ENCODE peak calls at places on chromosomes 1 and 21, in six cellular contexts. D, Y, J, B, P and L are unnamed samples.

GRCh38 chr1:65075123-65075976 is 72.7 kb upstream of the AK4 start:
- DNase-seq in D (peak), Y (peak), J (peak), B (peak), P (peak), L (no peak)

GRCh38 chr1:41122851-41123518 is 101.5 kb upstream of the SLFNL1 start:
- DNase-seq in D (no peak), Y (no peak), J (peak), B (peak), P (peak), L (no peak)

GRCh38 chr1:200354243-200354642 is 55.6 kb downstream of the ZNF281 start:
- DNase-seq in D (no peak), Y (no peak), J (no peak), B (peak), P (no peak), L (no peak)

GRCh38 chr1:199545780-199546179 is 481.7 kb upstream of the NR5A2 start:
- DNase-seq in D (no peak), Y (no peak), J (no peak), B (peak), P (no peak), L (no peak)

GRCh38 chr1:59743324-59744108 is 71.2 kb upstream of the HOOK1 start:
- DNase-seq in D (peak), Y (no peak), J (no peak), B (no peak), P (no peak), L (no peak)

GRCh38 chr1:18319099-18319498 is 161.6 kb upstream of the KLHDC7A start:
- DNase-seq in D (no peak), Y (no peak), J (no peak), B (no peak), P (no peak), L (no peak)

GRCh38 chr1:66239834-66240233 is 294.1 kb upstream of the SGIP1 start:
- DNase-seq in D (no peak), Y (no peak), J (no peak), B (peak), P (no peak), L (no peak)

GRCh38 chr21:44975720-44976555 is 36.1 kb downstream of the SLX9 start:
- DNase-seq in D (no peak), Y (no peak), J (no peak), B (no peak), P (no peak), L (no peak)

GRCh38 chr1:201264554-201264953 is 18.8 kb upstream of the PKP1 start:
- DNase-seq in D (no peak), Y (no peak), J (no peak), B (no peak), P (no peak), L (peak)

GRCh38 chr1:98429851-98430496 is 231.5 kb upstream of the SNX7 start:
- DNase-seq in D (no peak), Y (no peak), J (peak), B (no peak), P (no peak), L (no peak)

GRCh38 chr1:196877964-196878363 is 9.9 kb upstream of the CFHR4 start:
- DNase-seq in D (no peak), Y (no peak), J (no peak), B (no peak), P (peak), L (no peak)

GRCh38 chr1:155636397-155637153 is 26.6 kb downstream of the MSTO1 start:
- DNase-seq in D (no peak), Y (no peak), J (no peak), B (no peak), P (no peak), L (no peak)

GRCh38 chr1:218401896-218402770 is 57.0 kb downstream of the TGFB2 start:
- DNase-seq in D (no peak), Y (no peak), J (peak), B (no peak), P (no peak), L (no peak)

GRCh38 chr1:13930151-13930550 is 230.2 kb downstream of the PRDM2 start:
- DNase-seq in D (no peak), Y (no peak), J (peak), B (no peak), P (peak), L (no peak)

GRCh38 chr1:40389871-40390560 is 16.5 kb downstream of the SMAP2 start:
- DNase-seq in D (no peak), Y (no peak), J (no peak), B (no peak), P (no peak), L (no peak)

GRCh38 chr21:46553993-46554392 is 50.9 kb downstream of the S100B start:
- DNase-seq in D (no peak), Y (no peak), J (no peak), B (no peak), P (no peak), L (no peak)

GRCh38 chr1:32335951-32336867 is at the start of gene MARCKSL1:
- DNase-seq in D (peak), Y (peak), J (peak), B (peak), P (peak), L (peak)

GRCh38 chr1:216670118-216670870 is 52.9 kb downstream of the ESRRG start:
- DNase-seq in D (no peak), Y (no peak), J (no peak), B (peak), P (no peak), L (no peak)

GRCh38 chr1:101344745-101345144 is 107.9 kb downstream of the S1PR1 start:
- DNase-seq in D (no peak), Y (no peak), J (no peak), B (no peak), P (no peak), L (no peak)

GRCh38 chr1:29465755-29466154 is 229.4 kb downstream of the PTPRU start:
- DNase-seq in D (no peak), Y (no peak), J (no peak), B (peak), P (no peak), L (no peak)

GRCh38 chr1:223504741-223505140 is 111.5 kb downstream of the CCDC185 start:
- DNase-seq in D (peak), Y (no peak), J (peak), B (peak), P (no peak), L (no peak)

GRCh38 chr21:42239973-42240372 is 21.0 kb downstream of the ABCG1 start:
- DNase-seq in D (no peak), Y (no peak), J (no peak), B (no peak), P (no peak), L (peak)